ENCODE peak calls at places on chromosomes 12 and 14, in ten cellular contexts. L is PC-3, Q is uterus, S is GM13977, X is H1, N is DND-41, J is Peyer's patch, H is cardiac muscle cell, M is activated B cell treated with CpG ODN at 0.5 μM for 24 hours, P is Calu3. T is an unnamed sample.

GRCh38 chr12:19121449-19122018 is 8.0 kb upstream of the PLEKHA5 start:
- DNase-seq in L (no peak), Q (no peak), S (no peak), X (no peak), N (no peak), J (no peak), H (no peak), M (no peak), P (no peak), T (no peak)

GRCh38 chr12:13489246-13489645 is 292.7 kb downstream of the EMP1 start:
- DNase-seq in L (no peak), Q (no peak), S (no peak), X (no peak), N (no peak), J (no peak), H (no peak), M (no peak), P (no peak), T (no peak)

GRCh38 chr12:117015811-117016210 is 83.4 kb downstream of the TESC start:
- DNase-seq in L (no peak), Q (no peak), S (no peak), X (no peak), N (no peak), J (no peak), H (no peak), M (no peak), P (no peak), T (no peak)

GRCh38 chr14:51862171-51862838 is 1.9 kb downstream of the GNG2 start:
- DNase-seq in L (no peak), Q (no peak), S (no peak), X (no peak), N (peak; percentile 38), J (no peak), H (peak; percentile 26), M (no peak), P (no peak), T (no peak)

GRCh38 chr12:47838286-47838931 is 18.7 kb upstream of the HDAC7 start:
- DNase-seq in L (peak; percentile 65), Q (peak; percentile 49), S (peak; percentile 60), X (no peak), N (peak; percentile 46), J (peak; percentile 51), H (peak; percentile 58), M (no peak), P (peak; percentile 42), T (no peak)

GRCh38 chr14:55968741-55969140 is 149.5 kb upstream of the PELI2 start:
- DNase-seq in L (peak; percentile 23), Q (no peak), S (no peak), X (no peak), N (no peak), J (no peak), H (peak; percentile 58), M (no peak), P (no peak), T (no peak)

GRCh38 chr12:94831081-94831747 is 172.3 kb downstream of the NDUFA12 start:
- DNase-seq in L (no peak), Q (no peak), S (peak; percentile 81), X (no peak), N (peak; percentile 44), J (no peak), H (no peak), M (peak; percentile 40), P (no peak), T (no peak)

GRCh38 chr12:6821271-6821673 is 349 bp upstream of the GPR162 start:
- DNase-seq in L (no peak), Q (no peak), S (no peak), X (peak; percentile 72), N (peak; percentile 62), J (no peak), H (peak; percentile 89), M (no peak), P (no peak), T (no peak)

GRCh38 chr14:50932592-50933500 is 11.4 kb downstream of the PYGL start:
- DNase-seq in L (no peak), Q (no peak), S (no peak), X (no peak), N (no peak), J (no peak), H (no peak), M (no peak), P (no peak), T (no peak)

GRCh38 chr12:102939059-102939458 is 18.4 kb upstream of the ASCL1 start:
- DNase-seq in L (no peak), Q (no peak), S (no peak), X (no peak), N (no peak), J (no peak), H (no peak), M (no peak), P (no peak), T (no peak)

GRCh38 chr12:102939670-102940222 is 17.7 kb upstream of the ASCL1 start:
- DNase-seq in L (no peak), Q (no peak), S (no peak), X (no peak), N (no peak), J (no peak), H (no peak), M (no peak), P (no peak), T (no peak)
- TF ChIP-seq CTCF in L (no peak), Q (no peak), S (peak; percentile 27), X (no peak), N (no peak), J (no peak), H (no peak), M (no peak), P (no peak), T (peak; percentile 33)

GRCh38 chr14:71214241-71214640 is 307.0 kb downstream of the PCNX1 start:
- DNase-seq in L (peak; percentile 50), Q (no peak), S (no peak), X (no peak), N (no peak), J (no peak), H (no peak), M (no peak), P (no peak), T (no peak)

GRCh38 chr14:71208702-71209357 is 301.6 kb downstream of the PCNX1 start:
- DNase-seq in L (no peak), Q (no peak), S (no peak), X (no peak), N (peak; percentile 16), J (no peak), H (no peak), M (no peak), P (no peak), T (no peak)

GRCh38 chr14:71212093-71212492 is 304.8 kb downstream of the PCNX1 start:
- DNase-seq in L (no peak), Q (no peak), S (no peak), X (no peak), N (no peak), J (no peak), H (no peak), M (no peak), P (no peak), T (no peak)

GRCh38 chr14:71209888-71210287 is 302.6 kb downstream of the PCNX1 start:
- DNase-seq in L (no peak), Q (no peak), S (no peak), X (no peak), N (no peak), J (no peak), H (no peak), M (no peak), P (no peak), T (no peak)

GRCh38 chr14:71212683-71213107 is 305.4 kb downstream of the PCNX1 start:
- DNase-seq in L (no peak), Q (no peak), S (no peak), X (no peak), N (peak; percentile 46), J (no peak), H (no peak), M (no peak), P (no peak), T (no peak)
- TF ChIP-seq CTCF in L (no peak), Q (no peak), S (no peak), X (no peak), N (no peak), J (no peak), H (no peak), M (no peak), P (no peak), T (no peak)

DNA sequence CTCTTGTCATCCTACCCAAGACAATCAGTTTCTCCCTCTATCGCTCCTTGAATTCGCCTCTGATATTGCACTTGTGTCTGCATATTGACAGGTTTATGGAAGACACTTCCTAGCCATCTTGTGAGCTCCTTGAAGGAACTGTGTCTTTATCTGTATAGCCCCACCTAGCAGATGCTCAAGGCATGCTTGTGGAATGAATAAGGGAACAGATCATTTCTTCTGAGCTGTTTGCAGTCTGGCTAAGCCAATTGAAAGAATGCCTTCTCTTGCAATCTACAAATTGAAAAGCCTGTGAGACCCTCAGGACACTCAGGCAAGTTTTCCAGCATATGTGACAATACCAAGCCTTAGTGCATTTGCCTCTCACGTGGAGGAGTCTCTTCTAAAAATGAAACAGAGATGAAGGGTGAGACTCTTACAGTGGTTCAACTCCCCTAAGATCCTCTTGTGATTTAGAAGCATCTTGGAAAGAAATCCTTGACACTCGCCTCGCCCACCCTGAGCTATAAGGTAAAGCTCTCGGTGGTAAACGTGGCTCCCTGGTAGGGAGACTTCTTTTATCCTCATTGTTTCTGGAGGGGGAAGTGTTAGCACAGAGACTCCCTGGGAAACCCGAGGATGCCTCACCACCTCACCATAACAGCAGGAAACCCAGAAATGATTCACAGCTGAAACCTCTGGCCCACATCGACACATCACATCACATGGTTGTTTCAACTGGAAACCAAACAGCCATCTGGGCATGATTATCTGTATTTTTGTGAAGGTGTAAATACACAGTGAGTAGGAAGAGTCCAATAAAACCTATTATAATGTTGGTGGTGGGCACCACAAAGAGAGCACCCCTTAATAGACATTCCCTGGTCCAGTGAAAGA is 112.3 kb upstream of the BCL2L14 start:
- DNase-seq in L (peak; percentile 81), Q (no peak), S (no peak), X (peak; percentile 37), N (peak; percentile 27), J (no peak), H (peak; percentile 92), M (no peak), P (peak; percentile 8), T (no peak)
- TF ChIP-seq CTCF in L (peak; percentile 26), Q (no peak), S (no peak), X (no peak), N (peak; percentile 16), J (no peak), H (no peak), M (no peak), P (no peak), T (no peak)

GRCh38 chr14:106562451-106562850 is 1036.1 kb downstream of the TMEM121 start:
- DNase-seq in L (no peak), Q (no peak), S (no peak), X (no peak), N (no peak), J (no peak), H (no peak), M (no peak), P (no peak), T (no peak)

DNA sequence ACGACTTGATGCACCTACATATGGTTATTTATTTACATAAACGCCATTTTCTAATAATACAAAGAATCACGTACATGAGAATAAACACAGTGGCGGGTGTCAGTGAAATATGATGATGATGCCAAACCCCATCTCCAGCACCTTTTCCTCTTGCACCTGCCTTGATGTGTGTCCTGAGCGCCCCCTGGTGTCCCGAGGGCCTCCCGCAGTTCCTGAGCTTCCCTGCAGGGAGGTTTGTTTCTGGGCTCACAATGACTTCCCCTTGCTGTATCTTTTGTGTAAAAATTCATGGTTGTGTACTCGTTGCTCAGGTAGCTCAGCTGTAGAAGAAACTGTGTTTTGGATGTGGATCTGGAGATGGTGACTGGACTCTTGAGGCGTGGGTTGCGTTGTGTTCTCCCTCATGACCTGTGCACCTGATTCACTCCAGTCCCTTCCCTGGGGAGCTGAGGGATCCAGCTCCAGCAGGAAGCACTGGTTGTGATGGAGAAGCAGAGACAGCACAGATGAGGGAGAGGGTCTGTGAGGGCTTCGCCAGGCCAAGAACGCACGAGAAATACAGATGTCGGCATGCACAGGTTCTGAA is 1037.8 kb downstream of the TMEM121 start:
- DNase-seq in L (peak; percentile 16), Q (no peak), S (peak; percentile 42), X (peak; percentile 49), N (peak; percentile 86), J (peak; percentile 67), H (no peak), M (peak; percentile 56), P (peak; percentile 79), T (no peak)
- TF ChIP-seq CTCF in L (peak; percentile 41), Q (no peak), S (peak; percentile 89), X (peak; percentile 58), N (peak; percentile 90), J (peak; percentile 47), H (no peak), M (peak; percentile 26), P (no peak), T (peak; percentile 27)

T was measured in type B pancreatic cell.